ENCODE peak calls at places on chromosomes 7 and 10, in four cellular contexts. I is stomach, P is kidney epithelial cell, Z is pancreas. T is an unnamed sample.

GRCh38 chr10:48469516-48470020 is 135.3 kb downstream of the ARHGAP22 start:
- DNase-seq in I (peak), P (no peak), Z (no peak), T (no peak)

GRCh38 chr10:31554556-31554955 is 235.5 kb downstream of the ZEB1 start:
- DNase-seq in I (no peak), P (peak), Z (no peak), T (no peak)

GRCh38 chr7:23242321-23242720 is 4.3 kb upstream of the GPNMB start:
- DNase-seq in I (no peak), P (no peak), Z (no peak), T (no peak)

GRCh38 chr7:53428045-53428444 is 392.6 kb downstream of the POM121L12 start:
- DNase-seq in I (no peak), P (no peak), Z (no peak), T (no peak)

GRCh38 chr7:138575897-138576428 is 115.9 kb downstream of the TRIM24 start:
- DNase-seq in I (no peak), P (no peak), Z (no peak), T (no peak)

GRCh38 chr7:152674860-152675760 is 831 bp downstream of the XRCC2 start:
- DNase-seq in I (no peak), P (no peak), Z (no peak), T (peak)

GRCh38 chr10:116836902-116837513 is 12.3 kb upstream of the ENO4 start:
- DNase-seq in I (no peak), P (no peak), Z (no peak), T (no peak)

GRCh38 chr10:124669824-124670654 is 74.1 kb downstream of the FAM53B start:
- DNase-seq in I (no peak), P (no peak), Z (peak), T (no peak)

GRCh38 chr10:7412482-7413251 is 1.8 kb upstream of the SFMBT2 start:
- DNase-seq in I (no peak), P (no peak), Z (peak), T (no peak)

GRCh38 chr7:47991270-47991669 is 11.9 kb upstream of the HUS1 start:
- DNase-seq in I (no peak), P (no peak), Z (no peak), T (no peak)
- H3K4me3 ChIP-seq in I (peak), P (no peak), Z (peak), T (no peak)

GRCh38 chr10:95664543-95664942 is 8.0 kb upstream of the ALDH18A1 start:
- DNase-seq in I (no peak), P (no peak), Z (no peak), T (no peak)
- TF ChIP-seq CTCF in I (no peak), P (no peak), Z (no peak), T (no peak)

GRCh38 chr10:126903646-126904360 is 1.4 kb upstream of the DOCK1 start:
- DNase-seq in I (no peak), P (no peak), Z (no peak), T (no peak)

GRCh38 chr10:126902157-126902556 is 3.1 kb upstream of the DOCK1 start:
- DNase-seq in I (no peak), P (peak), Z (no peak), T (no peak)

GRCh38 chr10:126904807-126905686 is at the start of gene DOCK1:
- DNase-seq in I (peak), P (no peak), Z (peak), T (no peak)

GRCh38 chr10:126905776-126906703 is 812 bp downstream of the DOCK1 start:
- DNase-seq in I (peak), P (no peak), Z (peak), T (no peak)

GRCh38 chr10:126904493-126904806 is 778 bp upstream of the DOCK1 start:
- DNase-seq in I (no peak), P (no peak), Z (no peak), T (no peak)
- H3K4me3 ChIP-seq in I (peak), P (peak), Z (peak), T (peak)

GRCh38 chr10:100342627-100342972 is 4.4 kb upstream of the SCD start:
- DNase-seq in I (no peak), P (no peak), Z (no peak), T (no peak)
- TF ChIP-seq CTCF in I (peak), P (no peak), Z (no peak), T (no peak)

DNA sequence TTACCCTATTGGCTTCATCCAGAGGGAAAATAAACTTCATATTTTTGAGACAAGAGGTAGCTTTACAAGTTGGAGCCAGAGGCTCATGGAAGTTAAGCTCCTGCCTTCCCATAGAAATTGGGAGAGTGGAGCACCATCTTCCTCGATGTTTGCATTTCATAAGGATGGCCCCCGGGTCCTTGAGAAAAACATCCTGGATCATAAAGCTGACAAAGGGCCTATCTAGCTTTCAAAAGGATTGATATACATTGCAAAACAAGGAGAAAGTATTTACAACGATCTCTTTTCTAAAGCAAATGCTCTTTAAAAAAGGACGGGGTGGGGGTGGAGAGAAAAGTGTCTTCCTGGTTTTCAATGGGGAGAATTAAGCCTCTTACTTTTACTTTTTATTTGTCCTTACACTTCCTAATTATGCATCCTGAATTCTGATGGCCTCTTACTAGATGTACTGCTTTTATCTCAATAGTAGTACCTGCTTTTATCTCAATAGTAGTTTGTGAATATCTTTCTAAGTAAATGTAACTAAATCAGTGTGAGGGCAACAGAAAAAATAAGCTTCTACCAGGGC is 65.6 kb downstream of the PTPRZ1 start:
- DNase-seq in I (no peak), P (no peak), Z (no peak), T (no peak)
- H3K4me3 ChIP-seq in I (no peak), P (no peak), Z (no peak), T (no peak)

T was measured in LNCaP clone FGC.